ENCODE peak calls at places on chromosomes 4 and X, in seven cellular contexts. E is neural progenitor cell, Z is choroid plexus epithelial cell, B is IMR-90, D is epithelial cell of esophagus, G is lower leg skin, N is foreskin fibroblast. F is an unnamed sample.

GRCh38 chr4:95728145-95728544 is 111.7 kb upstream of the PDHA2 start:
- DNase-seq in E (no peak), Z (peak; percentile 70), B (no peak), D (peak; percentile 71), G (no peak), N (no peak), F (no peak)

GRCh38 chrX:84248226-84248625 is 60.2 kb upstream of the RPS6KA6 start:
- DNase-seq in E (no peak), Z (peak; percentile 17), B (peak; percentile 79), D (peak; percentile 48), G (no peak), N (peak; percentile 15), F (no peak)

GRCh38 chr4:1565598-1566295 is 118.4 kb downstream of the FAM53A start:
- DNase-seq in E (no peak), Z (no peak), B (no peak), D (no peak), G (no peak), N (no peak), F (no peak)

GRCh38 chr4:127856485-127857447 is 23.9 kb upstream of the PLK4 start:
- DNase-seq in E (no peak), Z (peak; percentile 93), B (peak; percentile 93), D (peak; percentile 93), G (no peak), N (peak; percentile 87), F (peak; percentile 74)

GRCh38 chr4:112141366-112142138 is 3.7 kb upstream of the FAM241A start:
- DNase-seq in E (no peak), Z (no peak), B (no peak), D (no peak), G (no peak), N (no peak), F (no peak)

GRCh38 chrX:138710866-138711331 is 618 bp downstream of the FGF13 start:
- DNase-seq in E (peak; percentile 57), Z (no peak), B (no peak), D (no peak), G (no peak), N (no peak), F (no peak)

GRCh38 chrX:65035451-65035779 is 59.2 kb upstream of the ZC4H2 start:
- DNase-seq in E (peak; percentile 65), Z (no peak), B (peak; percentile 21), D (no peak), G (no peak), N (peak; percentile 5), F (no peak)

GRCh38 chr4:72341432-72341820 is 227.6 kb downstream of the ADAMTS3 start:
- DNase-seq in E (no peak), Z (no peak), B (no peak), D (no peak), G (no peak), N (no peak), F (no peak)

GRCh38 chr4:59393780-59394179 is 1806.3 kb upstream of the ADGRL3 start:
- DNase-seq in E (no peak), Z (no peak), B (no peak), D (no peak), G (no peak), N (no peak), F (no peak)

GRCh38 chr4:185916231-185916630 is 104.2 kb upstream of the SORBS2 start:
- DNase-seq in E (no peak), Z (no peak), B (no peak), D (no peak), G (no peak), N (no peak), F (no peak)

GRCh38 chr4:174324725-174325124 is 41.0 kb downstream of the CEP44 start:
- DNase-seq in E (no peak), Z (peak; percentile 61), B (peak; percentile 52), D (no peak), G (no peak), N (peak; percentile 55), F (no peak)

GRCh38 chr4:125334936-125335335 is 20.2 kb downstream of the FAT4 start:
- DNase-seq in E (no peak), Z (no peak), B (no peak), D (no peak), G (no peak), N (no peak), F (no peak)

GRCh38 chrX:154373340-154374306 is 811 bp downstream of the FLNA start:
- DNase-seq in E (peak; percentile 65), Z (peak; percentile 61), B (peak; percentile 83), D (peak; percentile 85), G (peak; percentile 58), N (peak; percentile 58), F (peak; percentile 40)

GRCh38 chr4:184960505-184960971 is 57.8 kb upstream of the HELT start:
- DNase-seq in E (no peak), Z (peak; percentile 84), B (no peak), D (no peak), G (no peak), N (no peak), F (no peak)

GRCh38 chrX:51608766-51609165 is 9.9 kb downstream of the CENPVL3 start:
- DNase-seq in E (no peak), Z (peak; percentile 26), B (peak; percentile 2), D (no peak), G (no peak), N (peak; percentile 12), F (no peak)

GRCh38 chr4:3291411-3291968 is 1.3 kb upstream of the RGS12 start:
- DNase-seq in E (peak; percentile 56), Z (no peak), B (no peak), D (peak; percentile 32), G (peak; percentile 49), N (no peak), F (no peak)

GRCh38 chrX:41010188-41010846 is 74.9 kb upstream of the USP9X start:
- DNase-seq in E (peak; percentile 52), Z (peak; percentile 94), B (peak; percentile 88), D (peak; percentile 87), G (peak; percentile 77), N (peak; percentile 77), F (peak; percentile 39)

GRCh38 chr4:915041-915474 is 17.1 kb downstream of the GAK start:
- DNase-seq in E (no peak), Z (peak; percentile 34), B (no peak), D (no peak), G (no peak), N (no peak), F (no peak)

GRCh38 chr4:123505077-123505456 is 108.5 kb downstream of the SPRY1 start:
- DNase-seq in E (peak; percentile 27), Z (peak; percentile 66), B (peak; percentile 20), D (no peak), G (no peak), N (no peak), F (no peak)

GRCh38 chrX:8036914-8037313 is 109.7 kb upstream of the PNPLA4 start:
- DNase-seq in E (no peak), Z (no peak), B (no peak), D (no peak), G (no peak), N (no peak), F (no peak)

GRCh38 chrX:29941292-29941691 is 274.1 kb upstream of the MAGEB2 start:
- DNase-seq in E (no peak), Z (peak; percentile 40), B (peak; percentile 17), D (no peak), G (no peak), N (no peak), F (no peak)

GRCh38 chrX:150182176-150182575 is 180.9 kb upstream of the MAMLD1 start:
- DNase-seq in E (no peak), Z (peak; percentile 43), B (peak; percentile 21), D (no peak), G (no peak), N (no peak), F (no peak)

GRCh38 chr4:26823583-26823982 is 37.1 kb upstream of the STIM2 start:
- DNase-seq in E (no peak), Z (no peak), B (no peak), D (no peak), G (no peak), N (no peak), F (no peak)

GRCh38 chr4:153790962-153791551 is 2.2 kb upstream of the SFRP2 start:
- DNase-seq in E (peak; percentile 92), Z (peak; percentile 13), B (no peak), D (peak; percentile 11), G (no peak), N (no peak), F (no peak)

GRCh38 chr4:153792893-153793227 is 4.0 kb upstream of the SFRP2 start:
- DNase-seq in E (peak; percentile 71), Z (no peak), B (no peak), D (no peak), G (no peak), N (no peak), F (no peak)

GRCh38 chr4:153794001-153794400 is 5.1 kb upstream of the SFRP2 start:
- DNase-seq in E (no peak), Z (no peak), B (no peak), D (no peak), G (no peak), N (no peak), F (no peak)

GRCh38 chr4:153789741-153790651 is 1.1 kb upstream of the SFRP2 start:
- DNase-seq in E (peak; percentile 88), Z (no peak), B (no peak), D (no peak), G (no peak), N (no peak), F (no peak)

GRCh38 chr4:153792007-153792892 is 3.4 kb upstream of the SFRP2 start:
- DNase-seq in E (peak; percentile 90), Z (peak; percentile 37), B (no peak), D (peak; percentile 76), G (no peak), N (peak; percentile 49), F (no peak)
- TF ChIP-seq CTCF in E (peak; percentile 67), Z (peak; percentile 41), B (no peak), D (peak; percentile 34), G (no peak), N (no peak), F (peak; percentile 19)

GRCh38 chrX:140110081-140110650 is 144.8 kb upstream of the CXorf66 start:
- DNase-seq in E (no peak), Z (no peak), B (no peak), D (no peak), G (no peak), N (no peak), F (no peak)
- H3K4me3 ChIP-seq in E (no peak overlapping the region), Z (no peak overlapping the region), B (no peak overlapping the region), D (no peak overlapping the region), G (no peak overlapping the region), N (no peak overlapping the region), F (no peak overlapping the region)

DNA sequence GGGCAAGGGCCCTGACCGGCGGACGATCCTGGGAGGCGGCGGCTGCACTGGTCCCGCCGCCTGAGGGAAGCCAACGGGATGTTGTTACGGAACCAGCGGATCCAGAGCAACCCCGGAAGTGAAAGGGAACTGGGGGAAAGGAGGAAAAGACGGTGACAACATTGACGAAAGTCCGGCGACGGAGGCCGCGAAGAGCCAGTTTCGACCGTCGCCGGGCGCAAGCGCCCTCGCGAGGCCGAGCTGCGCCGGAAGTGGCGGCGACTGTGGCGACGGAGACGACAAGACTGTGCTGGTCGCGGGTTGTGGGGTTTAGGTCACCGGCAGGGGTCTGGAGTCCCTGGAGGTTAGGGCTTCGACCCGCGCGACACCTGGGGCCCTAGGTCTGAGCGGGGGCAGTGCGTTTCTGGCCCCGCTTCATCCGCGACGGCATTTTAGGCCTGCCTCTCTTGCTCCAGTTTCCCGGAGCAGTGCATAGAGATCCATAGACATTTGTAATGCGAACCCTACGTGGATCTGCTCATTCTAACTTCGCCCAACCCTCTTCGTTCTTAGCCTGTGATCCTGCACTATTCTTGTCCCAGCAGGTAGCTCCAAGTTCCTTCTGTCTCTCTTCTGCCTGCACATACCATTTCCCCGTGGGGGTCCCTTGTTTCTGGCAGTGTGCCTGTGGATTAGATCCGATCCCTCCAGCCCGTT is at the start of gene BOD1L1:
- DNase-seq in E (peak; percentile 92), Z (peak; percentile 90), B (peak; percentile 89), D (peak; percentile 93), G (peak; percentile 90), N (peak; percentile 89), F (peak; percentile 54)
- TF ChIP-seq CTCF in E (peak; percentile 57), Z (peak; percentile 52), B (peak; percentile 53), D (peak; percentile 49), G (peak; percentile 57), N (peak; percentile 56), F (peak; percentile 66)

GRCh38 chr4:54660145-54660535 is 2.4 kb downstream of the KIT start:
- DNase-seq in E (no peak), Z (no peak), B (no peak), D (peak; percentile 83), G (no peak), N (no peak), F (no peak)
- H3K4me3 ChIP-seq in E (no peak overlapping the region), Z (no peak overlapping the region), B (peak overlapping the region; percentile 3), D (no peak overlapping the region), G (no peak overlapping the region), N (peak overlapping the region; percentile 68), F (no peak overlapping the region)

F was measured in BJ.